ENCODE peak calls at places on chromosomes 11 and 22, in seven cellular contexts. E is effector memory CD4-positive, alpha-beta T cell; B is A549; V is H7; W is lung; I is PC-9; C is aorta. N is an unnamed sample.

GRCh38 chr11:9210922-9211320 is 54.2 kb downstream of the DENND5A start:
- DNase-seq in E (no peak), B (no peak), V (no peak), W (no peak), I (no peak), C (no peak), N (no peak)

GRCh38 chr22:17234144-17234623 is 14.9 kb upstream of the ADA2 start:
- DNase-seq in E (no peak), B (no peak), V (peak; percentile 88), W (no peak), I (peak; percentile 39), C (peak; percentile 38), N (no peak)

GRCh38 chr11:16925495-16926065 is 88.6 kb downstream of the PLEKHA7 start:
- DNase-seq in E (no peak), B (peak; percentile 50), V (peak; percentile 91), W (peak; percentile 36), I (peak; percentile 79), C (peak; percentile 83), N (no peak)

GRCh38 chr11:113106507-113106906 is 145.3 kb downstream of the NCAM1 start:
- DNase-seq in E (no peak), B (no peak), V (no peak), W (no peak), I (no peak), C (no peak), N (no peak)

GRCh38 chr11:46724088-46724487 is 5.1 kb downstream of the F2 start:
- DNase-seq in E (no peak), B (no peak), V (peak; percentile 53), W (no peak), I (no peak), C (no peak), N (no peak)

GRCh38 chr22:50575426-50575941 is 2.7 kb downstream of the CPT1B start:
- DNase-seq in E (no peak), B (no peak), V (peak; percentile 25), W (no peak), I (no peak), C (no peak), N (no peak)

GRCh38 chr11:28461846-28462245 is 353.7 kb downstream of the METTL15 start:
- DNase-seq in E (no peak), B (no peak), V (no peak), W (no peak), I (no peak), C (no peak), N (no peak)

GRCh38 chr11:73854680-73855079 is 22.0 kb downstream of the COA4 start:
- DNase-seq in E (no peak), B (no peak), V (no peak), W (no peak), I (peak; percentile 81), C (no peak), N (no peak)

GRCh38 chr22:22995166-22995565 is 75.2 kb upstream of the GNAZ start:
- DNase-seq in E (no peak), B (no peak), V (no peak), W (no peak), I (no peak), C (no peak), N (no peak)

GRCh38 chr11:128522943-128523518 is 64.3 kb downstream of the ETS1 start:
- DNase-seq in E (no peak), B (no peak), V (no peak), W (no peak), I (no peak), C (no peak), N (no peak)

GRCh38 chr22:25081409-25081824 is 118.2 kb upstream of the CRYBB3 start:
- DNase-seq in E (no peak), B (peak; percentile 49), V (peak; percentile 84), W (no peak), I (no peak), C (no peak), N (no peak)

GRCh38 chr22:23503736-23504440 is 76.2 kb downstream of the IGLL1 start:
- DNase-seq in E (no peak), B (no peak), V (peak; percentile 28), W (no peak), I (no peak), C (peak; percentile 56), N (no peak)

GRCh38 chr11:36628765-36629199 is 30.7 kb upstream of the RAG2 start:
- DNase-seq in E (no peak), B (no peak), V (no peak), W (no peak), I (no peak), C (no peak), N (no peak)

GRCh38 chr11:94544832-94545640 is 1.3 kb downstream of the FUT4 start:
- DNase-seq in E (no peak), B (no peak), V (peak; percentile 75), W (no peak), I (no peak), C (peak; percentile 84), N (no peak)

GRCh38 chr11:134802598-134802997 is 390.6 kb upstream of the B3GAT1 start:
- DNase-seq in E (no peak), B (no peak), V (no peak), W (no peak), I (no peak), C (no peak), N (no peak)

GRCh38 chr11:12893787-12894672 is 115.1 kb upstream of the RASSF10 start:
- DNase-seq in E (peak; percentile 21), B (peak; percentile 51), V (peak; percentile 82), W (peak; percentile 58), I (peak; percentile 72), C (peak; percentile 87), N (no peak)

GRCh38 chr11:120280566-120281160 is 40.7 kb downstream of the POU2F3 start:
- DNase-seq in E (no peak), B (no peak), V (no peak), W (no peak), I (peak; percentile 56), C (no peak), N (no peak)

GRCh38 chr11:75454987-75455386 is 22.0 kb upstream of the KLHL35 start:
- DNase-seq in E (no peak), B (no peak), V (no peak), W (no peak), I (no peak), C (no peak), N (no peak)

GRCh38 chr11:118366287-118366686 is 6.9 kb downstream of the UBE4A start:
- DNase-seq in E (no peak), B (no peak), V (no peak), W (no peak), I (no peak), C (no peak), N (no peak)

GRCh38 chr11:108204376-108204775 is 18.1 kb downstream of the NPAT start:
- DNase-seq in E (no peak), B (no peak), V (no peak), W (no peak), I (no peak), C (no peak), N (no peak)

GRCh38 chr11:108206171-108206570 is 16.3 kb downstream of the NPAT start:
- DNase-seq in E (no peak), B (no peak), V (no peak), W (no peak), I (no peak), C (no peak), N (no peak)

GRCh38 chr11:108204918-108205499 is 17.4 kb downstream of the NPAT start:
- DNase-seq in E (no peak), B (no peak), V (no peak), W (no peak), I (no peak), C (no peak), N (no peak)

GRCh38 chr11:108207683-108208060 is 14.8 kb downstream of the NPAT start:
- DNase-seq in E (no peak), B (no peak), V (no peak), W (no peak), I (no peak), C (no peak), N (no peak)

GRCh38 chr11:108206969-108207682 is 15.3 kb downstream of the NPAT start:
- DNase-seq in E (no peak), B (no peak), V (no peak), W (no peak), I (no peak), C (no peak), N (no peak)
- H3K4me3 ChIP-seq in E (no peak overlapping the region), B (no peak overlapping the region), V (no peak overlapping the region), W (no peak overlapping the region), I (no peak overlapping the region), C (no peak overlapping the region), N (no peak overlapping the region)

GRCh38 chr11:102393272-102393730 is 46.3 kb downstream of the BIRC2 start:
- DNase-seq in E (no peak), B (no peak), V (no peak), W (no peak), I (no peak), C (no peak), N (no peak)
- H3K4me3 ChIP-seq in E (no peak overlapping the region), B (no peak overlapping the region), V (no peak overlapping the region), W (no peak overlapping the region), I (no peak overlapping the region), C (no peak overlapping the region), N (no peak overlapping the region)

GRCh38 chr11:41383768-41384167 is 75.7 kb downstream of the LRRC4C start:
- DNase-seq in E (no peak), B (no peak), V (no peak), W (no peak), I (no peak), C (no peak), N (no peak)

GRCh38 chr11:41382927-41383326 is 76.5 kb downstream of the LRRC4C start:
- DNase-seq in E (no peak), B (no peak), V (no peak), W (no peak), I (no peak), C (no peak), N (no peak)

GRCh38 chr11:41379084-41379483 is 80.4 kb downstream of the LRRC4C start:
- DNase-seq in E (no peak), B (no peak), V (no peak), W (no peak), I (no peak), C (no peak), N (no peak)

GRCh38 chr11:41377709-41378394 is 81.6 kb downstream of the LRRC4C start:
- DNase-seq in E (no peak), B (no peak), V (no peak), W (no peak), I (no peak), C (no peak), N (no peak)
- H3K4me3 ChIP-seq in E (no peak overlapping the region), B (no peak overlapping the region), V (no peak overlapping the region), W (no peak overlapping the region), I (no peak overlapping the region), C (no peak overlapping the region), N (no peak overlapping the region)

DNA sequence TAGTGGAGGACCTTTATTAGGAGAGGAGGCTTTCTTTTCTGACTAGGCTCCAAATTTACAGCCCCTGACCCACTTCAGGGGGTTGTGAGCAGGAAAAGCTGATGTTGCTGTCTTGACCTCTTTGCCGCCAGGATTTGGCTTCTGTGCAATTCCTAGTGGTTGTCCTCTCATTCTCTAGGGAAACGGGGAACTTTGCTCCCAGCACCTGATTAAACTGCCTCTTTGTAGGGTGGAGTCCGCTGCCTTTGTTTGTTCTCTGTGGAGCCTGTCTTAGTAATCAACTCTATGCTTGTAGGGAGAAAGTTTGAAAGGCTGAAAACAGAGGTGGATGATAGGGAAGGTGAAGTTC is 16.3 kb downstream of the CTNND1 start:
- DNase-seq in E (no peak), B (peak; percentile 41), V (no peak), W (no peak), I (peak; percentile 78), C (no peak), N (no peak)
- H3K4me3 ChIP-seq in E (no peak overlapping the region), B (peak overlapping the region; percentile 31), V (no peak overlapping the region), W (no peak overlapping the region), I (peak overlapping the region; percentile 50), C (peak overlapping the region; percentile 43), N (peak overlapping the region; percentile 10)

N was measured in AG04450.